ENCODE peak calls at places on chromosome 14, in four cellular contexts. E is NCI-H345; H is activated CD4-positive, alpha-beta T cell treated with anti-CD3 and anti-CD28 coated beads for 1 hour; A is NCI-H1436. G is an unnamed sample.

GRCh38 chr14:102058931-102059330 is 27.9 kb downstream of the HSP90AA1 start:
- DNase-seq in E (no peak), A (no peak), H (no peak), G (no peak)

GRCh38 chr14:81062816-81063215 is 107.4 kb downstream of the TSHR start:
- DNase-seq in H (no peak), E (peak; percentile 25), A (no peak), G (no peak)

GRCh38 chr14:52351561-52352491 is 37.7 kb downstream of the PTGER2 start:
- DNase-seq in E (no peak), H (no peak), A (no peak), G (no peak)

GRCh38 chr14:95679148-95679547 is 7.1 kb upstream of the TCL1B start:
- DNase-seq in H (no peak), A (peak; percentile 42), E (peak; percentile 90), G (no peak)

GRCh38 chr14:89269404-89269803 is 147.6 kb downstream of the FOXN3 start:
- DNase-seq in A (no peak), H (no peak), E (no peak), G (no peak)

GRCh38 chr14:64952598-64953309 is 10.2 kb upstream of the GPX2 start:
- DNase-seq in H (no peak), E (no peak), A (no peak), G (peak; percentile 67)

GRCh38 chr14:96091149-96091693 is 52.1 kb downstream of the C14orf132 start:
- DNase-seq in E (peak; percentile 29), H (no peak), A (no peak), G (no peak)

GRCh38 chr14:73763396-73763795 is 49.2 kb upstream of the PNMA1 start:
- DNase-seq in H (no peak), A (no peak), E (peak; percentile 51), G (no peak)